ENCODE peak calls at places on chromosomes 5 and 9, in nine cellular contexts. One of them, this sample, is unnamed.

GRCh38 chr5:93736284-93736683 is 5.1 kb downstream of the POU5F2 start:
- DNase-seq in H1: no peak
- DNase-seq in GM12878: no peak
- DNase-seq in A549: no peak
- DNase-seq in esophagus squamous epithelium: no peak
- DNase-seq in sigmoid colon: no peak
- DNase-seq in IMR-90: peak; percentile 77
- DNase-seq in uterus: no peak
- DNase-seq in transverse colon: no peak
- DNase-seq in this sample: no peak

GRCh38 chr5:143001764-143002351 is 231.7 kb downstream of the ARHGAP26 start:
- DNase-seq in A549: no peak
- DNase-seq in esophagus squamous epithelium: no peak
- DNase-seq in IMR-90: peak; percentile 84
- DNase-seq in uterus: no peak
- DNase-seq in sigmoid colon: no peak
- DNase-seq in transverse colon: no peak
- DNase-seq in H1: no peak
- DNase-seq in GM12878: no peak
- DNase-seq in this sample: no peak

GRCh38 chr5:178525906-178526732 is 64.1 kb downstream of the COL23A1 start:
- DNase-seq in uterus: no peak
- DNase-seq in IMR-90: no peak
- DNase-seq in transverse colon: no peak
- DNase-seq in A549: no peak
- DNase-seq in sigmoid colon: peak; percentile 43
- DNase-seq in H1: no peak
- DNase-seq in GM12878: no peak
- DNase-seq in esophagus squamous epithelium: no peak
- DNase-seq in this sample: no peak

GRCh38 chr5:172179032-172179989 is 8.7 kb downstream of the STK10 start:
- DNase-seq in uterus: no peak
- DNase-seq in esophagus squamous epithelium: no peak
- DNase-seq in sigmoid colon: no peak
- DNase-seq in transverse colon: peak; percentile 45
- DNase-seq in H1: no peak
- DNase-seq in IMR-90: peak; percentile 40
- DNase-seq in GM12878: peak; percentile 71
- DNase-seq in A549: no peak
- DNase-seq in this sample: peak; percentile 51

GRCh38 chr9:124293712-124294504 is 36.2 kb downstream of the NEK6 start:
- DNase-seq in uterus: no peak
- DNase-seq in sigmoid colon: no peak
- DNase-seq in transverse colon: no peak
- DNase-seq in esophagus squamous epithelium: no peak
- DNase-seq in H1: peak; percentile 59
- DNase-seq in A549: no peak
- DNase-seq in IMR-90: no peak
- DNase-seq in GM12878: no peak
- DNase-seq in this sample: no peak

GRCh38 chr9:136645343-136645902 is 17.3 kb upstream of the EGFL7 start:
- DNase-seq in esophagus squamous epithelium: no peak
- DNase-seq in uterus: no peak
- DNase-seq in sigmoid colon: no peak
- DNase-seq in A549: no peak
- DNase-seq in H1: peak; percentile 42
- DNase-seq in GM12878: no peak
- DNase-seq in transverse colon: no peak
- DNase-seq in IMR-90: no peak
- DNase-seq in this sample: no peak

GRCh38 chr5:181229996-181230395 is 6.9 kb downstream of the TRIM41 start:
- DNase-seq in IMR-90: no peak
- DNase-seq in A549: no peak
- DNase-seq in H1: no peak
- DNase-seq in GM12878: no peak
- DNase-seq in uterus: no peak
- DNase-seq in transverse colon: no peak
- DNase-seq in esophagus squamous epithelium: no peak
- DNase-seq in sigmoid colon: peak; percentile 58
- DNase-seq in this sample: no peak

GRCh38 chr5:166369326-166369725 is 1922.1 kb upstream of the WWC1 start:
- DNase-seq in GM12878: no peak
- DNase-seq in H1: no peak
- DNase-seq in IMR-90: no peak
- DNase-seq in transverse colon: no peak
- DNase-seq in uterus: no peak
- DNase-seq in esophagus squamous epithelium: no peak
- DNase-seq in A549: no peak
- DNase-seq in sigmoid colon: no peak
- DNase-seq in this sample: no peak

GRCh38 chr9:1954238-1954637 is 60.9 kb upstream of the SMARCA2 start:
- DNase-seq in H1: no peak
- DNase-seq in transverse colon: no peak
- DNase-seq in sigmoid colon: no peak
- DNase-seq in uterus: no peak
- DNase-seq in A549: no peak
- DNase-seq in GM12878: no peak
- DNase-seq in esophagus squamous epithelium: no peak
- DNase-seq in IMR-90: no peak
- DNase-seq in this sample: no peak

GRCh38 chr9:93569775-93570174 is 6.6 kb upstream of the PHF2 start:
- DNase-seq in uterus: no peak
- DNase-seq in sigmoid colon: no peak
- DNase-seq in transverse colon: no peak
- DNase-seq in GM12878: no peak
- DNase-seq in esophagus squamous epithelium: no peak
- DNase-seq in IMR-90: no peak
- DNase-seq in A549: no peak
- DNase-seq in H1: no peak
- DNase-seq in this sample: no peak

GRCh38 chr5:8247485-8247884 is 378.5 kb downstream of the MTRR start:
- DNase-seq in H1: no peak
- DNase-seq in uterus: no peak
- DNase-seq in esophagus squamous epithelium: no peak
- DNase-seq in IMR-90: peak; percentile 1
- DNase-seq in transverse colon: no peak
- DNase-seq in sigmoid colon: no peak
- DNase-seq in GM12878: no peak
- DNase-seq in A549: no peak
- DNase-seq in this sample: no peak

GRCh38 chr5:181234116-181234454 is 9.6 kb downstream of the RACK1 start:
- DNase-seq in uterus: no peak
- DNase-seq in sigmoid colon: no peak
- DNase-seq in A549: no peak
- DNase-seq in esophagus squamous epithelium: no peak
- DNase-seq in IMR-90: no peak
- DNase-seq in H1: no peak
- DNase-seq in GM12878: no peak
- DNase-seq in transverse colon: no peak
- DNase-seq in this sample: no peak

GRCh38 chr5:107887587-107887986 is 216.8 kb upstream of the EFNA5 start:
- DNase-seq in uterus: no peak
- DNase-seq in H1: no peak
- DNase-seq in esophagus squamous epithelium: no peak
- DNase-seq in A549: no peak
- DNase-seq in transverse colon: peak; percentile 11
- DNase-seq in GM12878: no peak
- DNase-seq in IMR-90: no peak
- DNase-seq in sigmoid colon: no peak
- DNase-seq in this sample: no peak

GRCh38 chr9:73979894-73980264 is 517.3 kb upstream of the RORB start:
- DNase-seq in esophagus squamous epithelium: no peak
- DNase-seq in uterus: no peak
- DNase-seq in H1: no peak
- DNase-seq in A549: no peak
- DNase-seq in transverse colon: no peak
- DNase-seq in IMR-90: no peak
- DNase-seq in sigmoid colon: no peak
- DNase-seq in GM12878: no peak
- DNase-seq in this sample: no peak

GRCh38 chr9:122263699-122264349 is 816 bp downstream of the RBM18 start:
- DNase-seq in esophagus squamous epithelium: no peak
- DNase-seq in sigmoid colon: no peak
- DNase-seq in H1: no peak
- DNase-seq in uterus: no peak
- DNase-seq in IMR-90: peak; percentile 13
- DNase-seq in GM12878: no peak
- DNase-seq in A549: no peak
- DNase-seq in transverse colon: no peak
- DNase-seq in this sample: no peak

GRCh38 chr5:17278931-17279330 is 61.5 kb downstream of the BASP1 start:
- DNase-seq in sigmoid colon: no peak
- DNase-seq in H1: no peak
- DNase-seq in IMR-90: no peak
- DNase-seq in A549: no peak
- DNase-seq in GM12878: no peak
- DNase-seq in uterus: no peak
- DNase-seq in esophagus squamous epithelium: no peak
- DNase-seq in transverse colon: no peak
- DNase-seq in this sample: no peak
- TF ChIP-seq POLR2A in sigmoid colon: no peak
- TF ChIP-seq POLR2A in H1: no peak
- TF ChIP-seq POLR2A in IMR-90: no peak
- TF ChIP-seq POLR2A in A549: no peak
- TF ChIP-seq POLR2A in GM12878: no peak
- TF ChIP-seq POLR2A in uterus: no peak
- TF ChIP-seq POLR2A in esophagus squamous epithelium: no peak
- TF ChIP-seq POLR2A in transverse colon: no peak
- TF ChIP-seq POLR2A in this sample: no peak

GRCh38 chr5:110056580-110057114 is 366.9 kb downstream of the MAN2A1 start:
- DNase-seq in GM12878: no peak
- DNase-seq in sigmoid colon: no peak
- DNase-seq in uterus: no peak
- DNase-seq in IMR-90: no peak
- DNase-seq in transverse colon: no peak
- DNase-seq in A549: no peak
- DNase-seq in H1: no peak
- DNase-seq in esophagus squamous epithelium: no peak
- DNase-seq in this sample: no peak

GRCh38 chr5:110053205-110053604 is 363.5 kb downstream of the MAN2A1 start:
- DNase-seq in transverse colon: no peak
- DNase-seq in sigmoid colon: no peak
- DNase-seq in esophagus squamous epithelium: no peak
- DNase-seq in H1: no peak
- DNase-seq in IMR-90: no peak
- DNase-seq in A549: no peak
- DNase-seq in uterus: no peak
- DNase-seq in GM12878: no peak
- DNase-seq in this sample: no peak

GRCh38 chr5:110055301-110055700 is 365.6 kb downstream of the MAN2A1 start:
- DNase-seq in sigmoid colon: no peak
- DNase-seq in IMR-90: no peak
- DNase-seq in GM12878: no peak
- DNase-seq in H1: no peak
- DNase-seq in uterus: no peak
- DNase-seq in transverse colon: no peak
- DNase-seq in esophagus squamous epithelium: no peak
- DNase-seq in A549: no peak
- DNase-seq in this sample: no peak

GRCh38 chr5:110053824-110054223 is 364.1 kb downstream of the MAN2A1 start:
- DNase-seq in sigmoid colon: no peak
- DNase-seq in esophagus squamous epithelium: no peak
- DNase-seq in IMR-90: no peak
- DNase-seq in H1: no peak
- DNase-seq in uterus: no peak
- DNase-seq in A549: no peak
- DNase-seq in GM12878: no peak
- DNase-seq in transverse colon: no peak
- DNase-seq in this sample: no peak

DNA sequence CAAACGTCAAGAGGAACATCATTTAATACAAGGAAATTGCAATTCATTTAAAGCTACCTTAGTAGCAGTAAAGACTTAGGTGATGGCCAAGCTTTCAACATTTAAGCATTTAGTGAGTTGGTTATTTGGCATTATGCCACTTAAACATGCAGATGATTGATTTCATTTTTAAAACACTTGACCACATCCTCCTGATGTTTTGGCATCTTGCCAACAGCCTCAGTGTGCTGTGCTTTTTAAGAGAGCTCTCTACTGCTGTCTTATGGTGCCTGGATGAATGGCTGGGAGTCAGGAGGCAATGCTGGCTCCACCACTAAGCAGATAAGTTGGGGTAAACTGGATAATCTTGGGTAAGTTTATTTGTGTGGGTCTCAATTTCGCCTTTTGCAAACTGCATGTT is 364.5 kb downstream of the MAN2A1 start:
- DNase-seq in A549: peak; percentile 3
- DNase-seq in transverse colon: peak; percentile 27
- DNase-seq in sigmoid colon: peak; percentile 66
- DNase-seq in GM12878: peak; percentile 12
- DNase-seq in esophagus squamous epithelium: peak; percentile 4
- DNase-seq in H1: no peak
- DNase-seq in uterus: no peak
- DNase-seq in IMR-90: peak; percentile 21
- DNase-seq in this sample: no peak
- TF ChIP-seq POLR2A in A549: no peak
- TF ChIP-seq POLR2A in transverse colon: no peak
- TF ChIP-seq POLR2A in sigmoid colon: no peak
- TF ChIP-seq POLR2A in GM12878: no peak
- TF ChIP-seq POLR2A in esophagus squamous epithelium: no peak
- TF ChIP-seq POLR2A in H1: no peak
- TF ChIP-seq POLR2A in uterus: no peak
- TF ChIP-seq POLR2A in IMR-90: no peak
- TF ChIP-seq POLR2A in this sample: no peak

DNA sequence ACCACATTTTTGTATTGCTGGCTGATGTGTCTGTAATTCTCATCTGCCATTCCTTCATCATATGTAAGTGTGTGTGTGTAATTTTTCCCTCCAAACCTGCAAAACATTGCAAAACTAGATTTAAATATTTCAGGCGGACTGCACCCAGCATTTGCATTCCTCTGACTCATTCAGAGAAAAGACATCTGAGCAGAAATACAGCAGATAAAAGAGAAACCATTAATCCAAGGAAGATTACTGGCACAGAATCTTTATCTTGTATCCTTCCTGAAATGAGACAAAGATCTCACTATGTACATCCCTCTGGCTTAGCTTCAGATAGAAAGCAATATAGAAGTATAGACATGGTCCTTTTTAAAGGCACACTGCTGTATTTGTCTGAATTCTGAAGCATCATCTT is 275.3 kb downstream of the TMEM38B start:
- DNase-seq in GM12878: no peak
- DNase-seq in IMR-90: no peak
- DNase-seq in transverse colon: no peak
- DNase-seq in A549: no peak
- DNase-seq in H1: no peak
- DNase-seq in sigmoid colon: no peak
- DNase-seq in uterus: no peak
- DNase-seq in esophagus squamous epithelium: no peak
- DNase-seq in this sample: no peak
- TF ChIP-seq POLR2A in GM12878: no peak
- TF ChIP-seq POLR2A in IMR-90: no peak
- TF ChIP-seq POLR2A in transverse colon: no peak
- TF ChIP-seq POLR2A in A549: no peak
- TF ChIP-seq POLR2A in H1: no peak
- TF ChIP-seq POLR2A in sigmoid colon: no peak
- TF ChIP-seq POLR2A in uterus: no peak
- TF ChIP-seq POLR2A in esophagus squamous epithelium: no peak
- TF ChIP-seq POLR2A in this sample: no peak

DNA sequence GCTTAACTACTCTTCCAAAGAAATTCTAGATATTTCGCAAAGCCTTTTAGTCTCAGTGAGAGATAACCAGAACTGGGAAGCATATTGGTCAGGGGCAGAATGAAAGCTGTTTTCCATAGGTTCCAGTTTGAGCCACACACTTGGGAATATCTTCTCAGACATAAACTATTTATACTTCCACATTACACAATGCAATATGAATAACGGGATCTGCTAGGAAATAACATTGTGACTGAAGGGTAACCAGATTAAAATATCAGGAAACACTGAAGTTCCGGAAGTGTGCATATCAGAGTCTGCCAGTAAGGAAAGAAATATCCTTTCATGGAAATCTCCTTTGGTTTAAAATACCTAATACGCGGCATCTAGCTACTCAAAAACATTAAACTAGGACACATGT is 56.4 kb downstream of the ST8SIA4 start:
- DNase-seq in GM12878: no peak
- DNase-seq in uterus: no peak
- DNase-seq in esophagus squamous epithelium: no peak
- DNase-seq in H1: no peak
- DNase-seq in sigmoid colon: no peak
- DNase-seq in IMR-90: no peak
- DNase-seq in transverse colon: no peak
- DNase-seq in A549: no peak
- DNase-seq in this sample: no peak
- TF ChIP-seq POLR2A in GM12878: no peak
- TF ChIP-seq POLR2A in uterus: no peak
- TF ChIP-seq POLR2A in esophagus squamous epithelium: no peak
- TF ChIP-seq POLR2A in H1: no peak
- TF ChIP-seq POLR2A in sigmoid colon: no peak
- TF ChIP-seq POLR2A in IMR-90: no peak
- TF ChIP-seq POLR2A in transverse colon: no peak
- TF ChIP-seq POLR2A in A549: no peak
- TF ChIP-seq POLR2A in this sample: no peak

This sample was measured in GM12891.